ENCODE peak calls at places on chromosomes 7 and 10, in four cellular contexts. E is HepG2, W is K562, T is GM12878. V is an unnamed sample.
A peak's percentile ranks its signal among the peaks of the same experiment; 100 is the strongest.

GRCh38 chr7:6618621-6619020 is 3.2 kb downstream of the ZNF853 start:
- DNase-seq in T (no peak), E (no peak), W (no peak), V (no peak)

GRCh38 chr10:17504547-17505245 is 50.3 kb upstream of the ST8SIA6 start:
- DNase-seq in W (no peak), T (no peak), E (no peak), V (no peak)

GRCh38 chr10:4721994-4722753 is 103.8 kb upstream of the AKR1E2 start:
- DNase-seq in W (no peak), T (no peak), E (no peak), V (no peak)

GRCh38 chr10:51301644-51302043 is 227.4 kb downstream of the PRKG1 start:
- DNase-seq in T (no peak), E (no peak), W (no peak), V (no peak)

GRCh38 chr10:87585565-87586514 is 73.8 kb upstream of the PAPSS2 start:
- DNase-seq in W (no peak), T (no peak), E (peak; percentile 50), V (peak; percentile 87)

GRCh38 chr10:110923856-110924493 is 4.6 kb downstream of the SHOC2 start:
- DNase-seq in T (no peak), W (no peak), E (peak; percentile 67), V (no peak)

GRCh38 chr7:4115941-4116610 is 566.0 kb upstream of the FOXK1 start:
- DNase-seq in E (no peak), W (no peak), T (no peak), V (no peak)

GRCh38 chr10:75072727-75073126 is 38.7 kb upstream of the SAMD8 start:
- DNase-seq in E (no peak), T (no peak), W (no peak), V (no peak)

GRCh38 chr7:108018668-108019067 is 15.7 kb upstream of the LAMB1 start:
- DNase-seq in E (no peak), W (no peak), T (no peak), V (no peak)

GRCh38 chr10:17742918-17743317 is 9.1 kb upstream of the TMEM236 start:
- DNase-seq in W (peak; percentile 58), T (no peak), E (peak; percentile 30), V (peak; percentile 65)

GRCh38 chr10:74310652-74311257 is 159.7 kb downstream of the ADK start:
- DNase-seq in E (no peak), W (no peak), T (no peak), V (no peak)

GRCh38 chr10:11898372-11899066 is 75.4 kb downstream of the PROSER2 start:
- DNase-seq in E (peak; percentile 89), T (no peak), W (peak; percentile 96), V (no peak)

GRCh38 chr10:42952931-42953683 is 123.8 kb upstream of the RET start:
- DNase-seq in W (no peak), E (no peak), T (no peak), V (no peak)

GRCh38 chr10:7819126-7819470 is 793 bp downstream of the TAF3 start:
- DNase-seq in T (no peak), W (peak; percentile 47), E (peak; percentile 51), V (peak; percentile 44)

GRCh38 chr10:3180361-3180760 is 7.8 kb upstream of the PITRM1 start:
- DNase-seq in T (no peak), W (no peak), E (no peak), V (no peak)

GRCh38 chr7:135539629-135540028 is 18.1 kb upstream of the NUP205 start:
- DNase-seq in W (no peak), T (no peak), E (no peak), V (no peak)

GRCh38 chr10:69742928-69743602 is 58.6 kb upstream of the COL13A1 start:
- DNase-seq in W (peak; percentile 32), E (no peak), T (no peak), V (peak; percentile 43)

GRCh38 chr10:124756156-124756555 is 12.0 kb upstream of the FAM53B start:
- DNase-seq in W (no peak), T (no peak), E (no peak), V (no peak)

GRCh38 chr7:25262586-25262985 is 34.3 kb upstream of the NPVF start:
- DNase-seq in W (no peak), E (no peak), T (no peak), V (peak; percentile 4)

GRCh38 chr10:133375357-133376115 is 2.4 kb upstream of the ECHS1 start:
- DNase-seq in T (no peak), W (no peak), E (no peak), V (no peak)

GRCh38 chr10:133372507-133372906 is 647 bp downstream of the ECHS1 start:
- DNase-seq in T (no peak), W (peak; percentile 59), E (no peak), V (no peak)

GRCh38 chr10:133370026-133370786 is 2.9 kb downstream of the ECHS1 start:
- DNase-seq in E (no peak), T (no peak), W (no peak), V (no peak)

GRCh38 chr10:133377025-133377817 is 1.8 kb upstream of the PAOX start:
- DNase-seq in W (no peak), T (no peak), E (no peak), V (no peak)

DNA sequence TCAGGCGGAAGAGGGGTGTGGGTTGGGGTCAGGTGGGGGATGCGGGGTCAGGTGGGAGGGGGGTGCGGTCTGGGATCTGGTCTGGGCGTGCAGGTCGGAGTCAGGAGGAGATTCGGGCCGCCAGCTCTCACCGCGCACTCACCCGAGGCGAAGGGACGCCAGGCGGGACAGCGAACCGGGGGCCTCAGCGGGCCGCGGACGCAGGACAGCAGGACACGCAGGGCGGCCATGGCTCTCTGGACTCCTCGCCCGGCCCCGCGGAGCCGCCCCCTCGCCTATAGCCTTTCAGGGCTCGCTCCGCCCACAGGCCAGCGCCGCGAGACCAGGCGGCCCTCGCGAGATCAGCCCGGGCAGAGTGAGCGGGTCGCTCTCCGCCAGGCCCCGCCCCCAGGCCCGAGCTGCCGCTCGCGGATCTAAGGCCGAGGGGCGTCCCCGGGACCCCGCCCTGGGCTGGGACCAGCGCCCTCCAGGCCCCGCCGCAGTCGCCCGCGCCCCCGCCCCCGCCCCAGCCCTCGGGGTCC is at the start of gene ECHS1:
- DNase-seq in T (peak; percentile 58), W (peak; percentile 94), E (peak; percentile 84), V (peak; percentile 92)
- TF ChIP-seq MYC in T (no peak), W (no peak), E (peak; percentile 64), V (no peak)

DNA sequence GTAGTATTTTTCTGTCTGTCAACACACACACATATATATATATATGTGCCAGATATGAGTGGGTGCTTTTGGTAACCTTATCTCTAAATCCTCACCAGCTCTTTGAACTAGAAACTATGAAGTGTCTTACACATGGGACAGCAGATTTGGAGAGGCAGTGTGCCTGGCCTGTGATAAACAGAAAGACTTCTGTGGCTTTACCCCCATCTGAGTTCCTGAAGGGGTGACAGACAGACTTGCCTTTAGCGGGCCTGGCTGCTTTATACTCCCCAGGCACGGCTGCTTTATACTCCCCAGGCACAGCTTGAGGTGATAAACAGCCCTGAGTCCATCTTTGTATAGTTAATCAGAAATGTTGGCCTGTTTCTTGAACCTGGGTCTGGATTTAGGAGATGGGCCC is 5.6 kb downstream of the BAG3 start:
- DNase-seq in T (no peak), E (no peak), W (no peak), V (no peak)
- TF ChIP-seq HDAC2 in T (no peak), E (no peak), W (no peak), V (no peak)

GRCh38 chr10:80144302-80145131 is 12.0 kb downstream of the PLAC9 start:
- DNase-seq in T (no peak), W (peak; percentile 51), E (no peak), V (no peak)
- TF ChIP-seq MYC in T (no peak), W (no peak), E (no peak), V (no peak)

GRCh38 chr7:34190299-34190698 is 285.0 kb downstream of the BMPER start:
- DNase-seq in T (no peak), W (no peak), E (no peak), V (no peak)

GRCh38 chr7:34187908-34188307 is 282.6 kb downstream of the BMPER start:
- DNase-seq in E (no peak), T (no peak), W (no peak), V (no peak)

GRCh38 chr7:34181271-34181958 is 276.1 kb downstream of the BMPER start:
- DNase-seq in T (no peak), E (no peak), W (no peak), V (no peak)

DNA sequence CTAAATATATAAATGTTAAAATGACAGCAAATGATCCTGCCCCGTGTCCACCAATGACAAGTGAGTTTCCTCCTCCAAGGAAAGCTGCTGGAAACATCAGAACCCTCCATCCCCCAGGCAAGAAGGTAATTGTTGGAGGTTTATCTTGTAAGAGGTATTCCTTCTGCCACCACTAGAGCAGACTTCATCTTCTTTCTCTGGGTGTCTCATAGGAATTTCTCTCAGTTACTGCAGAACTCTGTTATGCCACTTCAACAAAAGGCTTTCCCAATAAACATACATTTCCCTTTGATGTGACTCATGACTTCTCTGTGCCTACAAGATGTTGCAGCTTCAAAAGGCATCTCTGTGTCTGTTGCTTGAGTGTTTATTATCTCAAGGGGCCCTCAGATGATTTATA is 279.1 kb downstream of the BMPER start:
- DNase-seq in T (no peak), E (no peak), W (no peak), V (peak; percentile 30)
- TF ChIP-seq HDAC2 in T (no peak), E (no peak), W (no peak), V (no peak)

GRCh38 chr10:89348458-89348857 is 20.7 kb downstream of the IFIT3 start:
- DNase-seq in T (no peak), E (no peak), W (no peak), V (no peak)

GRCh38 chr10:89352802-89353201 is 25.0 kb downstream of the IFIT3 start:
- DNase-seq in T (no peak), W (no peak), E (no peak), V (no peak)

GRCh38 chr10:89355373-89355772 is 22.5 kb upstream of the IFIT1B start:
- DNase-seq in E (no peak), W (no peak), T (no peak), V (no peak)

GRCh38 chr10:89351402-89352038 is 23.7 kb downstream of the IFIT3 start:
- DNase-seq in T (peak; percentile 82), W (no peak), E (no peak), V (no peak)

GRCh38 chr10:89352039-89352597 is 24.3 kb downstream of the IFIT3 start:
- DNase-seq in W (no peak), E (peak; percentile 89), T (no peak), V (peak; percentile 80)
- TF ChIP-seq MYC in W (no peak), E (no peak), T (no peak), V (peak; percentile 69)

GRCh38 chr7:97982647-97983046 is 7.3 kb downstream of the OCM2 start:
- DNase-seq in W (no peak), E (no peak), T (no peak), V (no peak)
- TF ChIP-seq HDAC2 in W (no peak), E (no peak), T (no peak), V (no peak)

DNA sequence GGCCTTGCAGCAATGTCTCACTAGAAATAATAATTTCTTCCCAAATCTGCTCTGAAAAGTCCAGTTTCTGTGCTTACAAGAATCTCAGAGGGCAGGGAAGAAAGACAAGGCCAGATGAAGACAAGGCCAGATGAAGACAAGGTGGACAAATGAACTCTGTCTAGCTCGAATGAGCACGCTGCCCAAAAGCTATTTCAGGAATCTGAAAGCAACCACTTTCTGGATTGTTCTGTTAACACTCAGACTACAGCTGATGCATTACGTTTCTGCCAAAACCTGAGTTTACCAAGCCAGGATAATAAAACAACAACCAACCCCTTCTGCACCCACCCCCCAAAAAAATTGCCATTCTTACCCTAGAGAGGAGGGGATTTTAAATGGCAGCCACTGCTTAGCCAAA is 1073.6 kb downstream of the SORCS3 start:
- DNase-seq in E (no peak), T (no peak), W (no peak), V (no peak)
- TF ChIP-seq MYC in E (no peak), T (no peak), W (no peak), V (no peak)

GRCh38 chr10:71748671-71749191 is 24.6 kb downstream of the VSIR start:
- DNase-seq in T (peak; percentile 58), E (no peak), W (peak; percentile 43), V (no peak)
- TF ChIP-seq HDAC2 in T (no peak), E (no peak), W (no peak), V (no peak)

V was measured in A549.